ENCODE peak calls at places on chromosomes 2 and 18, in ten cellular contexts. Y is neural progenitor cell, V is adrenal gland, H is left ventricle myocardium inferior, N is thyroid gland, Z is kidney, O is endothelial cell of umbilical vein, G is colonic mucosa, A is nephron progenitor cell, I is progenitor cell of endocrine pancreas. X is an unnamed sample.

GRCh38 chr18:75087119-75088020 is 121.6 kb downstream of the PTGR3 start:
- DNase-seq in Y (no peak), I (no peak), N (no peak), A (no peak), H (no peak), O (no peak), Z (no peak), V (no peak), G (no peak), X (peak; percentile 61)

GRCh38 chr2:186879312-186879711 is 30.3 kb upstream of the ZSWIM2 start:
- DNase-seq in H (no peak), I (no peak), V (no peak), Z (no peak), G (no peak), N (no peak), O (no peak), Y (no peak), A (no peak), X (no peak)

GRCh38 chr2:167127135-167127534 is 238.9 kb downstream of the XIRP2 start:
- DNase-seq in Y (no peak), O (peak; percentile 42), H (no peak), A (no peak), I (no peak), N (no peak), G (no peak), Z (no peak), V (no peak), X (no peak)

GRCh38 chr2:238378230-238379095 is 48.3 kb upstream of the ASB1 start:
- DNase-seq in A (no peak), N (no peak), Y (no peak), V (no peak), G (no peak), H (no peak), I (no peak), Z (no peak), O (no peak), X (no peak)

GRCh38 chr2:26299488-26300092 is 46.4 kb upstream of the SELENOI start:
- DNase-seq in I (no peak), V (peak; percentile 41), N (peak; percentile 73), H (no peak), A (peak; percentile 26), Y (peak; percentile 67), Z (no peak), G (peak; percentile 46), O (peak; percentile 76), X (no peak)

GRCh38 chr2:73156539-73157124 is 43.9 kb upstream of the RAB11FIP5 start:
- DNase-seq in N (peak; percentile 53), H (peak; percentile 61), O (peak; percentile 63), G (peak; percentile 45), A (peak; percentile 75), I (peak; percentile 49), V (peak; percentile 61), Z (peak; percentile 84), Y (peak; percentile 87), X (no peak)

GRCh38 chr18:52588916-52589315 is 248.9 kb downstream of the DCC start:
- DNase-seq in H (no peak), Z (no peak), Y (no peak), G (no peak), N (no peak), A (no peak), V (no peak), O (no peak), I (no peak), X (no peak)

GRCh38 chr2:191013617-191013875 is 425 bp downstream of the STAT1 start:
- DNase-seq in N (no peak), H (no peak), V (peak; percentile 29), I (no peak), O (no peak), A (no peak), Z (no peak), Y (peak; percentile 11), G (no peak), X (no peak)

GRCh38 chr2:207511851-207512250 is 17.9 kb upstream of the CREB1 start:
- DNase-seq in G (no peak), Z (no peak), V (no peak), O (no peak), A (no peak), I (no peak), Y (no peak), N (no peak), H (no peak), X (no peak)

GRCh38 chr2:201807452-201807980 is 1.2 kb downstream of the CDK15 start:
- DNase-seq in N (peak; percentile 2), Y (no peak), Z (peak; percentile 85), O (no peak), G (peak; percentile 22), V (peak; percentile 34), H (peak; percentile 34), I (no peak), A (peak; percentile 42), X (no peak)

GRCh38 chr2:148493822-148494563 is 150.6 kb upstream of the EPC2 start:
- DNase-seq in Z (no peak), G (no peak), I (no peak), N (no peak), A (no peak), Y (no peak), V (no peak), H (no peak), O (no peak), X (no peak)

GRCh38 chr2:134917958-134918517 is 584 bp upstream of the CCNT2 start:
- DNase-seq in N (peak; percentile 93), I (peak; percentile 66), O (peak; percentile 92), H (no peak), Y (no peak), Z (no peak), V (no peak), A (no peak), G (no peak), X (no peak)

DNA sequence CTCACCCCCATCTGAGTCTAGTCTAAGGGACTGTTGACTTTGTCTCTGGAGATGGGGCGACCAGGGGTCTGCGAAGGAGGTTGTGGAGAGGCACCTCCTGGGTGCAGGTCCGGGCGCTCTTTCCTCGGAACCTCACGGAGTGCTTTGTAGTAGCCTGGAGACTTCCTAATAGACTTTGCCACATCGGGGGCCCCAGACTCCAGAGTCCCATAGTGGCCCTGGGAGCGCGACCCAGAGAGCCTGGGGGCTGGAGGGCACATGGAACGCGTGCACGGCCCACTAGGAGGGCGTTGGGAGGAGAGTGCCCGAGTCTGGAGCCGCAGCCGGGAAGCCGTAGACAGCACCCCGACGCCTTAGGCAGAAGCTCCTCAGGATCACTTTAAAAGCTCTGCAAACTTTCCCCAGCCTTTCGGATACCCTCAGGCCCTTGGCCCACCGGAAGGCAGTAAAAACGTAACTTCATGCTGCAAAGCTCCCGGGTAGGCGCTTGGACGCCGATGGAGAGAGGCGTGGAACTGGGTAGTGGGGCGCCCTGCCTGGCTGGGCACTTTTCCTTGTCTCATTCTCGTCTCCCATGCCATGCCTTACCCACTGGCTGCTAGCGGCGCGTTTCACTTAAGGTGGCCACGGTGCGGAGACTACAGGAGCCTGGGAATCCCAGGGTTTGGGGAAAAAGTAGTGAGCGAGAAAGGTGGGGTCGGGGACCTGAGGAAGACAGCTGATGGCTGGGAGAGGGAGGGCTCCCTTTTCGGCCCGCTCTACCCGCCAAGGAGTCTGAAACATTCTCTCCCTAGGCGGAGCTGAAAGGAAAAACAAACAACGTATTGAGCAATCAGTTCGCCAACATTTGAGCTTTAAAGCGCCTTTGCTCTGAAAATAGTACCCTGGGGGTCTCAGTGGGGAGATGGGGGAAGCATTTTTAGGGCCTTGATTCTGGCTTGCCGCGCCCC is 141.7 kb downstream of the MEIS1 start:
- DNase-seq in H (no peak), Y (peak; percentile 65), I (peak; percentile 24), Z (peak; percentile 73), V (peak; percentile 68), A (no peak), G (peak; percentile 29), O (peak; percentile 46), N (no peak), X (no peak)
- TF ChIP-seq CTCF in H (no peak), Y (no peak), I (peak; percentile 5), Z (no peak), V (no peak), A (no peak), G (no peak), O (no peak), N (no peak), X (no peak)

GRCh38 chr2:178450574-178451429 is at the start of the genes PJVK and PRKRA:
- DNase-seq in H (peak; percentile 97), A (peak; percentile 99), O (peak; percentile 99), Y (peak; percentile 98), Z (peak; percentile 100), N (peak; percentile 97), V (peak; percentile 98), I (peak; percentile 99), G (peak; percentile 98), X (peak; percentile 100)
- TF ChIP-seq CTCF in H (peak; percentile 26), A (no peak), O (no peak), Y (no peak), Z (no peak), N (no peak), V (peak; percentile 2), I (no peak), G (no peak), X (peak; percentile 23)

GRCh38 chr2:152553518-152553917 is 163.7 kb downstream of the PRPF40A start:
- DNase-seq in G (no peak), Z (no peak), Y (no peak), N (no peak), H (no peak), V (no peak), O (no peak), A (no peak), I (no peak), X (no peak)

GRCh38 chr2:152556506-152556905 is 160.8 kb downstream of the PRPF40A start:
- DNase-seq in O (no peak), Y (no peak), H (no peak), G (no peak), A (no peak), N (peak; percentile 59), I (no peak), V (no peak), Z (no peak), X (no peak)

GRCh38 chr2:152552868-152553267 is 164.4 kb downstream of the PRPF40A start:
- DNase-seq in I (no peak), A (no peak), N (no peak), Y (no peak), V (no peak), O (no peak), Z (no peak), H (no peak), G (no peak), X (no peak)

GRCh38 chr2:152557273-152557879 is 159.9 kb downstream of the PRPF40A start:
- DNase-seq in Z (no peak), A (no peak), G (no peak), H (no peak), N (no peak), O (no peak), Y (no peak), I (no peak), V (no peak), X (no peak)

GRCh38 chr2:152555048-152555447 is 162.2 kb downstream of the PRPF40A start:
- DNase-seq in I (no peak), A (no peak), Y (peak; percentile 29), O (peak; percentile 37), Z (no peak), N (no peak), V (no peak), H (no peak), G (no peak), X (no peak)
- TF ChIP-seq CTCF in I (peak; percentile 48), A (peak; percentile 38), Y (peak; percentile 56), O (peak; percentile 44), Z (no peak), N (no peak), V (no peak), H (peak; percentile 29), G (no peak), X (peak; percentile 65)

DNA sequence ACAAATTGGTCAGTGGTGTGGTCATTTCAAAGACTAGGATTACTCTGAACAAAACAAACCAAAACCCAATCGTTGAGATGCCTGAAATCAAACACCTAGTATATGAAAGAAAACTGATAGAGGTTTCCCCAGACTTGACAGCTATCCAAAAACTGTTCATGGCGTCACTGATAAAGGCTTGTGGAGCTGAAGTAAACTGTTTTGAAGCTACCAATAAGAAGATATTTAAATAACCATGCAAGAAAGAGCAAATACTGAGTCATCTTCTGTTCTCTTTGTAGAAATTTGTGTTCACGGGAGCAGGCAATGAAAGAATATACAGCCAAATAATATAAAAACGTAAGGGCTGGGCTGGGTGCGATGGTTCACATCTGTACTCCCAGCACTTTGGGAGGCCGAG is 7.5 kb upstream of the COLEC11 start:
- DNase-seq in N (no peak), G (no peak), O (no peak), Y (no peak), Z (no peak), H (no peak), I (no peak), A (no peak), V (no peak), X (no peak)
- TF ChIP-seq CTCF in N (no peak), G (no peak), O (no peak), Y (no peak), Z (no peak), H (no peak), I (no peak), A (no peak), V (no peak), X (no peak)

X was measured in type B pancreatic cell.